ENCODE peak calls at places on chromosomes 16 and 17, in seven cellular contexts. One of them, this sample, is unnamed.
A peak's percentile ranks its signal among the peaks of the same experiment; 100 is the strongest.

GRCh38 chr17:80195671-80196529 is 24.2 kb downstream of the SGSH start:
- DNase-seq in HS-5: no peak
- DNase-seq in H4: no peak
- DNase-seq in iris pigment epithelial cell: no peak
- DNase-seq in hypothalamus: no peak
- DNase-seq in mucosa of gallbladder: no peak
- DNase-seq in BE2C: no peak
- DNase-seq in this sample: no peak

GRCh38 chr17:22703204-22703603 is 1010.9 kb downstream of the KCNJ18 start:
- DNase-seq in BE2C: no peak
- DNase-seq in HS-5: no peak
- DNase-seq in iris pigment epithelial cell: no peak
- DNase-seq in mucosa of gallbladder: no peak
- DNase-seq in H4: no peak
- DNase-seq in hypothalamus: no peak
- DNase-seq in this sample: no peak

GRCh38 chr17:61155590-61156181 is 244.0 kb upstream of the TBX2 start:
- DNase-seq in H4: no peak
- DNase-seq in BE2C: no peak
- DNase-seq in HS-5: no peak
- DNase-seq in iris pigment epithelial cell: no peak
- DNase-seq in hypothalamus: no peak
- DNase-seq in mucosa of gallbladder: no peak
- DNase-seq in this sample: no peak

GRCh38 chr16:21598676-21599157 is 660 bp upstream of the METTL9 start:
- DNase-seq in mucosa of gallbladder: no peak
- DNase-seq in H4: no peak
- DNase-seq in hypothalamus: no peak
- DNase-seq in HS-5: no peak
- DNase-seq in iris pigment epithelial cell: peak; percentile 17
- DNase-seq in BE2C: no peak
- DNase-seq in this sample: no peak

GRCh38 chr16:2163211-2163881 is 7.8 kb downstream of the TRAF7 start:
- DNase-seq in mucosa of gallbladder: peak; percentile 81
- DNase-seq in iris pigment epithelial cell: no peak
- DNase-seq in hypothalamus: no peak
- DNase-seq in HS-5: no peak
- DNase-seq in H4: no peak
- DNase-seq in BE2C: no peak
- DNase-seq in this sample: no peak

GRCh38 chr17:35906559-35907265 is 23.9 kb downstream of the RDM1 start:
- DNase-seq in iris pigment epithelial cell: peak; percentile 47
- DNase-seq in hypothalamus: no peak
- DNase-seq in H4: no peak
- DNase-seq in HS-5: no peak
- DNase-seq in mucosa of gallbladder: no peak
- DNase-seq in BE2C: no peak
- DNase-seq in this sample: no peak

GRCh38 chr17:40503154-40503553 is 1.7 kb upstream of the TNS4 start:
- DNase-seq in BE2C: no peak
- DNase-seq in iris pigment epithelial cell: no peak
- DNase-seq in hypothalamus: no peak
- DNase-seq in mucosa of gallbladder: no peak
- DNase-seq in H4: no peak
- DNase-seq in HS-5: no peak
- DNase-seq in this sample: no peak

GRCh38 chr17:29933379-29933778 is 3.4 kb upstream of the SSH2 start:
- DNase-seq in mucosa of gallbladder: no peak
- DNase-seq in H4: peak; percentile 25
- DNase-seq in HS-5: no peak
- DNase-seq in iris pigment epithelial cell: peak; percentile 17
- DNase-seq in BE2C: no peak
- DNase-seq in hypothalamus: no peak
- DNase-seq in this sample: no peak

GRCh38 chr17:17401271-17401781 is 75.5 kb upstream of the MED9 start:
- DNase-seq in H4: peak; percentile 82
- DNase-seq in HS-5: no peak
- DNase-seq in iris pigment epithelial cell: no peak
- DNase-seq in hypothalamus: no peak
- DNase-seq in BE2C: peak; percentile 28
- DNase-seq in mucosa of gallbladder: no peak
- DNase-seq in this sample: no peak

GRCh38 chr16:25106567-25107465 is 4.7 kb upstream of the LCMT1 start:
- DNase-seq in hypothalamus: peak; percentile 94
- DNase-seq in BE2C: peak; percentile 89
- DNase-seq in mucosa of gallbladder: peak; percentile 95
- DNase-seq in iris pigment epithelial cell: peak; percentile 89
- DNase-seq in HS-5: no peak
- DNase-seq in H4: peak; percentile 86
- DNase-seq in this sample: peak; percentile 95

GRCh38 chr16:84700518-84701277 is 898 bp downstream of the USP10 start:
- DNase-seq in BE2C: peak; percentile 19
- DNase-seq in mucosa of gallbladder: no peak
- DNase-seq in hypothalamus: no peak
- DNase-seq in HS-5: no peak
- DNase-seq in H4: no peak
- DNase-seq in iris pigment epithelial cell: peak; percentile 57
- DNase-seq in this sample: no peak

GRCh38 chr16:11742041-11742535 is 569 bp downstream of the TXNDC11 start:
- DNase-seq in mucosa of gallbladder: peak; percentile 20
- DNase-seq in BE2C: no peak
- DNase-seq in HS-5: no peak
- DNase-seq in H4: no peak
- DNase-seq in iris pigment epithelial cell: no peak
- DNase-seq in hypothalamus: no peak
- DNase-seq in this sample: peak; percentile 61

This sample was measured in ovary.